ENCODE peak calls at places on chromosome 1, in nine cellular contexts. One of them, this sample, is unnamed.

GRCh38 chr1:162878000-162878596 is 17.1 kb upstream of the CCDC190 start:
- DNase-seq in astrocyte of the cerebellum: peak; percentile 72
- DNase-seq in upper lobe of right lung: no peak
- DNase-seq in bronchial epithelial cell: peak; percentile 65
- DNase-seq in colonic mucosa: peak; percentile 51
- DNase-seq in sigmoid colon: peak; percentile 71
- DNase-seq in right lobe of liver: no peak
- DNase-seq in psoas muscle: peak; percentile 61
- DNase-seq in uterus: no peak
- DNase-seq in this sample: no peak

GRCh38 chr1:202704601-202705000 is 5.7 kb downstream of the SYT2 start:
- DNase-seq in bronchial epithelial cell: no peak
- DNase-seq in colonic mucosa: no peak
- DNase-seq in uterus: no peak
- DNase-seq in sigmoid colon: no peak
- DNase-seq in right lobe of liver: no peak
- DNase-seq in psoas muscle: no peak
- DNase-seq in upper lobe of right lung: peak; percentile 30
- DNase-seq in astrocyte of the cerebellum: no peak
- DNase-seq in this sample: no peak

GRCh38 chr1:40421694-40422384 is 28.4 kb upstream of the ZFP69B start:
- DNase-seq in bronchial epithelial cell: no peak
- DNase-seq in colonic mucosa: no peak
- DNase-seq in astrocyte of the cerebellum: peak; percentile 31
- DNase-seq in upper lobe of right lung: no peak
- DNase-seq in sigmoid colon: no peak
- DNase-seq in right lobe of liver: peak; percentile 87
- DNase-seq in psoas muscle: no peak
- DNase-seq in uterus: peak; percentile 18
- DNase-seq in this sample: no peak

GRCh38 chr1:16396591-16396990 is 29.5 kb downstream of the SZRD1 start:
- DNase-seq in astrocyte of the cerebellum: peak; percentile 59
- DNase-seq in uterus: peak; percentile 27
- DNase-seq in bronchial epithelial cell: peak; percentile 97
- DNase-seq in right lobe of liver: peak; percentile 41
- DNase-seq in colonic mucosa: no peak
- DNase-seq in psoas muscle: peak; percentile 68
- DNase-seq in sigmoid colon: peak; percentile 71
- DNase-seq in upper lobe of right lung: no peak
- DNase-seq in this sample: peak; percentile 19

GRCh38 chr1:42311138-42311537 is 23.9 kb downstream of the FOXJ3 start:
- DNase-seq in colonic mucosa: no peak
- DNase-seq in psoas muscle: no peak
- DNase-seq in upper lobe of right lung: no peak
- DNase-seq in right lobe of liver: no peak
- DNase-seq in astrocyte of the cerebellum: no peak
- DNase-seq in sigmoid colon: no peak
- DNase-seq in uterus: no peak
- DNase-seq in bronchial epithelial cell: peak; percentile 49
- DNase-seq in this sample: no peak

GRCh38 chr1:50917796-50918137 is 42.3 kb downstream of the FAF1 start:
- DNase-seq in uterus: no peak
- DNase-seq in bronchial epithelial cell: no peak
- DNase-seq in sigmoid colon: no peak
- DNase-seq in right lobe of liver: no peak
- DNase-seq in colonic mucosa: no peak
- DNase-seq in astrocyte of the cerebellum: no peak
- DNase-seq in psoas muscle: no peak
- DNase-seq in upper lobe of right lung: no peak
- DNase-seq in this sample: no peak

GRCh38 chr1:88293791-88294190 is 390.3 kb upstream of the PKN2 start:
- DNase-seq in bronchial epithelial cell: no peak
- DNase-seq in psoas muscle: no peak
- DNase-seq in uterus: no peak
- DNase-seq in upper lobe of right lung: no peak
- DNase-seq in sigmoid colon: no peak
- DNase-seq in right lobe of liver: no peak
- DNase-seq in astrocyte of the cerebellum: no peak
- DNase-seq in colonic mucosa: no peak
- DNase-seq in this sample: no peak

GRCh38 chr1:93813076-93813475 is 65.9 kb downstream of the DNTTIP2 start:
- DNase-seq in uterus: no peak
- DNase-seq in psoas muscle: no peak
- DNase-seq in astrocyte of the cerebellum: no peak
- DNase-seq in right lobe of liver: no peak
- DNase-seq in bronchial epithelial cell: peak; percentile 62
- DNase-seq in colonic mucosa: no peak
- DNase-seq in sigmoid colon: no peak
- DNase-seq in upper lobe of right lung: no peak
- DNase-seq in this sample: no peak

GRCh38 chr1:214761030-214761429 is 158.0 kb downstream of the CENPF start:
- DNase-seq in upper lobe of right lung: no peak
- DNase-seq in bronchial epithelial cell: no peak
- DNase-seq in astrocyte of the cerebellum: no peak
- DNase-seq in colonic mucosa: no peak
- DNase-seq in sigmoid colon: no peak
- DNase-seq in right lobe of liver: no peak
- DNase-seq in psoas muscle: no peak
- DNase-seq in uterus: no peak
- DNase-seq in this sample: no peak

GRCh38 chr1:51203121-51203873 is 32.8 kb upstream of the RNF11 start:
- DNase-seq in bronchial epithelial cell: no peak
- DNase-seq in psoas muscle: no peak
- DNase-seq in right lobe of liver: no peak
- DNase-seq in astrocyte of the cerebellum: no peak
- DNase-seq in sigmoid colon: no peak
- DNase-seq in colonic mucosa: no peak
- DNase-seq in upper lobe of right lung: no peak
- DNase-seq in uterus: no peak
- DNase-seq in this sample: no peak

GRCh38 chr1:84722794-84723193 is 32.5 kb upstream of the SSX2IP start:
- DNase-seq in bronchial epithelial cell: no peak
- DNase-seq in sigmoid colon: no peak
- DNase-seq in colonic mucosa: no peak
- DNase-seq in uterus: peak; percentile 46
- DNase-seq in psoas muscle: no peak
- DNase-seq in astrocyte of the cerebellum: no peak
- DNase-seq in right lobe of liver: no peak
- DNase-seq in upper lobe of right lung: no peak
- DNase-seq in this sample: no peak

GRCh38 chr1:193349046-193349535 is 162.7 kb upstream of the B3GALT2 start:
- DNase-seq in uterus: no peak
- DNase-seq in sigmoid colon: no peak
- DNase-seq in upper lobe of right lung: no peak
- DNase-seq in colonic mucosa: no peak
- DNase-seq in bronchial epithelial cell: no peak
- DNase-seq in psoas muscle: no peak
- DNase-seq in right lobe of liver: no peak
- DNase-seq in astrocyte of the cerebellum: no peak
- DNase-seq in this sample: no peak
- H3K4me3 ChIP-seq in uterus: no peak overlapping the region
- H3K4me3 ChIP-seq in sigmoid colon: no peak overlapping the region
- H3K4me3 ChIP-seq in upper lobe of right lung: peak overlapping the region; percentile 0
- H3K4me3 ChIP-seq in colonic mucosa: no peak overlapping the region
- H3K4me3 ChIP-seq in bronchial epithelial cell: no peak overlapping the region
- H3K4me3 ChIP-seq in psoas muscle: no peak overlapping the region
- H3K4me3 ChIP-seq in right lobe of liver: no peak overlapping the region
- H3K4me3 ChIP-seq in astrocyte of the cerebellum: no peak overlapping the region
- H3K4me3 ChIP-seq in this sample: no peak overlapping the region

DNA sequence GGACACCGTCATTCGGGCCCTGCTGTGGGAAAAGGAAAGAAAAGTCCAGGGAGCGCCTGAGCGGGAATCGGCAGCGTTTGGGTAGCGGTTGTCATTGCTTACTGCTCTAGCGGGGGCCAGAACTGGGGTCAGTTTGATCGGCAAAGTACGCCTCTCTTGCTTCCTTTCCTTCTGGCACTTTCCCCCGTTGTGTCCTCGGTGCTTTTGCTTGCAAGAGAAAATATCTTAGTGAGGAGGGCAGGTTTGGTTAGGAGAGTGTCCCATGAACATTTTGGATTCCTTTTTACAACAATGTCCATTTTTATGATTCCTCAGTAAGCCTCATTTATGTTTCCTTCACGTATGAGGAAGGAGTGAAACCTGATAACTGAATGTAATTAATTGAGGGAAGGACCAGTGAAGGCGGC is 673 bp downstream of the ST3GAL3 start:
- DNase-seq in bronchial epithelial cell: peak; percentile 29
- DNase-seq in right lobe of liver: no peak
- DNase-seq in astrocyte of the cerebellum: no peak
- DNase-seq in sigmoid colon: no peak
- DNase-seq in uterus: no peak
- DNase-seq in colonic mucosa: no peak
- DNase-seq in upper lobe of right lung: no peak
- DNase-seq in psoas muscle: no peak
- DNase-seq in this sample: peak; percentile 28
- H3K4me3 ChIP-seq in bronchial epithelial cell: peak overlapping the region; percentile 67
- H3K4me3 ChIP-seq in right lobe of liver: peak overlapping the region; percentile 88
- H3K4me3 ChIP-seq in astrocyte of the cerebellum: peak overlapping the region; percentile 81
- H3K4me3 ChIP-seq in sigmoid colon: peak overlapping the region; percentile 72
- H3K4me3 ChIP-seq in uterus: peak overlapping the region; percentile 59
- H3K4me3 ChIP-seq in colonic mucosa: peak overlapping the region; percentile 87
- H3K4me3 ChIP-seq in upper lobe of right lung: peak overlapping the region; percentile 74
- H3K4me3 ChIP-seq in psoas muscle: peak overlapping the region; percentile 96
- H3K4me3 ChIP-seq in this sample: peak overlapping the region; percentile 61

GRCh38 chr1:152035406-152036315 is 1.1 kb downstream of the S100A11 start:
- DNase-seq in right lobe of liver: no peak
- DNase-seq in colonic mucosa: peak; percentile 63
- DNase-seq in psoas muscle: no peak
- DNase-seq in bronchial epithelial cell: no peak
- DNase-seq in astrocyte of the cerebellum: no peak
- DNase-seq in upper lobe of right lung: no peak
- DNase-seq in sigmoid colon: no peak
- DNase-seq in uterus: peak; percentile 29
- DNase-seq in this sample: no peak

GRCh38 chr1:152037920-152038658 is 1.3 kb upstream of the S100A11 start:
- DNase-seq in upper lobe of right lung: no peak
- DNase-seq in colonic mucosa: no peak
- DNase-seq in right lobe of liver: no peak
- DNase-seq in psoas muscle: no peak
- DNase-seq in uterus: no peak
- DNase-seq in astrocyte of the cerebellum: no peak
- DNase-seq in bronchial epithelial cell: peak; percentile 52
- DNase-seq in sigmoid colon: no peak
- DNase-seq in this sample: no peak

GRCh38 chr1:152034654-152035405 is 2.0 kb downstream of the S100A11 start:
- DNase-seq in astrocyte of the cerebellum: no peak
- DNase-seq in psoas muscle: no peak
- DNase-seq in upper lobe of right lung: no peak
- DNase-seq in right lobe of liver: no peak
- DNase-seq in uterus: peak; percentile 43
- DNase-seq in bronchial epithelial cell: peak; percentile 79
- DNase-seq in sigmoid colon: no peak
- DNase-seq in colonic mucosa: peak; percentile 86
- DNase-seq in this sample: no peak

GRCh38 chr1:152036316-152037216 is at the start of gene S100A11:
- DNase-seq in bronchial epithelial cell: peak; percentile 73
- DNase-seq in psoas muscle: peak; percentile 92
- DNase-seq in sigmoid colon: peak; percentile 95
- DNase-seq in astrocyte of the cerebellum: peak; percentile 64
- DNase-seq in upper lobe of right lung: peak; percentile 98
- DNase-seq in uterus: peak; percentile 91
- DNase-seq in colonic mucosa: peak; percentile 95
- DNase-seq in right lobe of liver: peak; percentile 88
- DNase-seq in this sample: no peak

GRCh38 chr1:152034324-152034653 is 2.5 kb downstream of the S100A11 start:
- DNase-seq in bronchial epithelial cell: no peak
- DNase-seq in uterus: no peak
- DNase-seq in psoas muscle: no peak
- DNase-seq in colonic mucosa: no peak
- DNase-seq in sigmoid colon: no peak
- DNase-seq in astrocyte of the cerebellum: no peak
- DNase-seq in right lobe of liver: no peak
- DNase-seq in upper lobe of right lung: no peak
- DNase-seq in this sample: no peak
- H3K4me3 ChIP-seq in bronchial epithelial cell: peak overlapping the region; percentile 84
- H3K4me3 ChIP-seq in uterus: no peak overlapping the region
- H3K4me3 ChIP-seq in psoas muscle: peak overlapping the region; percentile 69
- H3K4me3 ChIP-seq in colonic mucosa: peak overlapping the region; percentile 57
- H3K4me3 ChIP-seq in sigmoid colon: no peak overlapping the region
- H3K4me3 ChIP-seq in astrocyte of the cerebellum: peak overlapping the region; percentile 90
- H3K4me3 ChIP-seq in right lobe of liver: peak overlapping the region; percentile 48
- H3K4me3 ChIP-seq in upper lobe of right lung: peak overlapping the region; percentile 88
- H3K4me3 ChIP-seq in this sample: peak overlapping the region; percentile 76

DNA sequence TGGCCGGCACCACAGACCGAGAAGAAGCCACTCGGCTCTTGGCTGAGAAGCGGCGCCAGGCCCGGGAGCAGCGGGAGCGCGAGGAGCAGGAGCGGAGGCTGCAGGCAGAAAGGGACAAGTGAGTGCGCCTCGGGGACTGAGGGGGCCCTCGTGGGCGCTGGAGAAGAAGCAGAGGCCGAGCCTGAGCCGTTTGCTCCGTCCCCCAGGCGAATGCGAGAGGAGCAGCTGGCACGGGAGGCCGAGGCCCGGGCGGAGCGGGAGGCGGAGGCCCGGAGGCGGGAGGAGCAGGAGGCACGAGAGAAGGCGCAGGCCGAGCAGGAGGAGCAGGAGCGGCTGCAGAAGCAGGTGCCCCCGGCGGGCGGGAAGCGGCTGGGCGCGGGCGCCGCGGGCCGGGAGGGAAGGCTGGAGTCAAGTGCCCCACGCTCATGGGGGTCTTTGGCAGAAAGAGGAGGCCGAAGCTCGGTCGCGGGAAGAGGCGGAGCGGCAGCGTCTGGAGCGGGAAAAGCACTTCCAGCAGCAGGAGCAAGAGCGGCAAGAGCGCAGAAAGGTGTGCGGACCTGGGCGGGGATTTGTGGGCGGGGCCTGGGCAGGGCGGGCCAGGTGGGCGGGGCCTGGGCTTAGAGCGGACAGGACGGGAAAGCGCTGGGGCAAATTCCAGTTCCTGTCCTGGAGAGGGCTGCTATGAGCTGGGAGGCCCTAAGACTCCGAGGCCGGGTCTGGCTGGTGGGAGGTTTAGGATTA is 22.7 kb downstream of the MAP7D1 start:
- DNase-seq in sigmoid colon: no peak
- DNase-seq in bronchial epithelial cell: no peak
- DNase-seq in right lobe of liver: peak; percentile 88
- DNase-seq in psoas muscle: no peak
- DNase-seq in uterus: no peak
- DNase-seq in colonic mucosa: peak; percentile 93
- DNase-seq in upper lobe of right lung: peak; percentile 86
- DNase-seq in astrocyte of the cerebellum: no peak
- DNase-seq in this sample: no peak
- H3K4me3 ChIP-seq in sigmoid colon: no peak overlapping the region
- H3K4me3 ChIP-seq in bronchial epithelial cell: no peak overlapping the region
- H3K4me3 ChIP-seq in right lobe of liver: peak overlapping the region; percentile 51
- H3K4me3 ChIP-seq in psoas muscle: no peak overlapping the region
- H3K4me3 ChIP-seq in uterus: no peak overlapping the region
- H3K4me3 ChIP-seq in colonic mucosa: peak overlapping the region; percentile 30
- H3K4me3 ChIP-seq in upper lobe of right lung: peak overlapping the region; percentile 16
- H3K4me3 ChIP-seq in astrocyte of the cerebellum: no peak overlapping the region
- H3K4me3 ChIP-seq in this sample: no peak overlapping the region

GRCh38 chr1:205429742-205430464 is 8.0 kb upstream of the LEMD1 start:
- DNase-seq in uterus: no peak
- DNase-seq in psoas muscle: no peak
- DNase-seq in upper lobe of right lung: no peak
- DNase-seq in sigmoid colon: no peak
- DNase-seq in right lobe of liver: no peak
- DNase-seq in colonic mucosa: no peak
- DNase-seq in bronchial epithelial cell: no peak
- DNase-seq in astrocyte of the cerebellum: no peak
- DNase-seq in this sample: no peak
- H3K4me3 ChIP-seq in uterus: no peak overlapping the region
- H3K4me3 ChIP-seq in psoas muscle: peak overlapping the region; percentile 75
- H3K4me3 ChIP-seq in upper lobe of right lung: no peak overlapping the region
- H3K4me3 ChIP-seq in sigmoid colon: peak overlapping the region; percentile 30
- H3K4me3 ChIP-seq in right lobe of liver: no peak overlapping the region
- H3K4me3 ChIP-seq in colonic mucosa: peak overlapping the region; percentile 48
- H3K4me3 ChIP-seq in bronchial epithelial cell: no peak overlapping the region
- H3K4me3 ChIP-seq in astrocyte of the cerebellum: peak overlapping the region; percentile 41
- H3K4me3 ChIP-seq in this sample: no peak overlapping the region

GRCh38 chr1:1461721-1462317 is 9.7 kb upstream of the ATAD3B start:
- DNase-seq in bronchial epithelial cell: no peak
- DNase-seq in right lobe of liver: no peak
- DNase-seq in psoas muscle: no peak
- DNase-seq in colonic mucosa: no peak
- DNase-seq in astrocyte of the cerebellum: no peak
- DNase-seq in sigmoid colon: no peak
- DNase-seq in upper lobe of right lung: peak; percentile 73
- DNase-seq in uterus: no peak
- DNase-seq in this sample: no peak
- H3K4me3 ChIP-seq in bronchial epithelial cell: no peak overlapping the region
- H3K4me3 ChIP-seq in right lobe of liver: no peak overlapping the region
- H3K4me3 ChIP-seq in psoas muscle: no peak overlapping the region
- H3K4me3 ChIP-seq in colonic mucosa: no peak overlapping the region
- H3K4me3 ChIP-seq in astrocyte of the cerebellum: no peak overlapping the region
- H3K4me3 ChIP-seq in sigmoid colon: no peak overlapping the region
- H3K4me3 ChIP-seq in upper lobe of right lung: peak overlapping the region; percentile 22
- H3K4me3 ChIP-seq in uterus: no peak overlapping the region
- H3K4me3 ChIP-seq in this sample: no peak overlapping the region

This sample was measured in kidney epithelial cell.